ENCODE peak calls at places on chromosomes 5 and 9, in eight cellular contexts. U, B, P, J, K, Q, N and Z are unnamed samples.

GRCh38 chr5:150593593-150593992 is 46.9 kb upstream of the SYNPO start:
- DNase-seq in U (no peak), B (no peak), P (no peak), J (no peak), K (no peak), Q (no peak), N (no peak), Z (no peak)

GRCh38 chr5:147628054-147628895 is 118.4 kb upstream of the DPYSL3 start:
- DNase-seq in U (peak), B (peak), P (peak), J (peak), K (no peak), Q (peak), N (peak), Z (peak)

GRCh38 chr9:35423499-35423898 is 66.4 kb upstream of the RUSC2 start:
- DNase-seq in U (no peak), B (no peak), P (peak), J (no peak), K (no peak), Q (no peak), N (no peak), Z (no peak)

GRCh38 chr9:132744881-132745761 is 74.9 kb downstream of the GTF3C4 start:
- DNase-seq in U (no peak), B (no peak), P (no peak), J (no peak), K (no peak), Q (no peak), N (no peak), Z (no peak)

GRCh38 chr9:20499013-20499412 is 123.3 kb downstream of the MLLT3 start:
- DNase-seq in U (no peak), B (no peak), P (no peak), J (no peak), K (no peak), Q (no peak), N (no peak), Z (no peak)

GRCh38 chr9:21121595-21122251 is 19.9 kb downstream of the IFNW1 start:
- DNase-seq in U (no peak), B (no peak), P (no peak), J (no peak), K (no peak), Q (no peak), N (no peak), Z (no peak)

GRCh38 chr5:76811214-76811613 is 7.6 kb upstream of the F2RL1 start:
- DNase-seq in U (no peak), B (no peak), P (peak), J (no peak), K (no peak), Q (no peak), N (no peak), Z (peak)

GRCh38 chr5:52743970-52744369 is 43.7 kb upstream of the ITGA1 start:
- DNase-seq in U (no peak), B (no peak), P (peak), J (peak), K (no peak), Q (no peak), N (peak), Z (peak)

GRCh38 chr9:7172445-7173115 is 414.8 kb downstream of the KDM4C start:
- DNase-seq in U (no peak), B (no peak), P (peak), J (peak), K (no peak), Q (no peak), N (no peak), Z (peak)

GRCh38 chr9:108933231-108933630 is 693 bp downstream of the ELP1 start:
- DNase-seq in U (no peak), B (no peak), P (peak), J (peak), K (no peak), Q (peak), N (no peak), Z (peak)

GRCh38 chr9:85224729-85225128 is 517.0 kb downstream of the AGTPBP1 start:
- DNase-seq in U (no peak), B (no peak), P (peak), J (peak), K (no peak), Q (no peak), N (no peak), Z (peak)

GRCh38 chr5:59923465-59923864 is 29.9 kb upstream of the PDE4D start:
- DNase-seq in U (no peak), B (no peak), P (peak), J (peak), K (no peak), Q (no peak), N (no peak), Z (peak)

GRCh38 chr9:137441289-137441934 is at the start of gene ENTPD8:
- DNase-seq in U (no peak), B (no peak), P (no peak), J (no peak), K (no peak), Q (no peak), N (no peak), Z (no peak)

GRCh38 chr5:15023846-15024245 is 152.3 kb upstream of the ANKH start:
- DNase-seq in U (no peak), B (no peak), P (peak), J (no peak), K (no peak), Q (no peak), N (no peak), Z (no peak)

GRCh38 chr5:142900926-142901325 is 130.7 kb downstream of the ARHGAP26 start:
- DNase-seq in U (no peak), B (no peak), P (peak), J (peak), K (no peak), Q (no peak), N (no peak), Z (peak)

GRCh38 chr5:140633081-140633471 is at the start of gene CD14:
- DNase-seq in U (no peak), B (no peak), P (peak), J (peak), K (peak), Q (no peak), N (no peak), Z (peak)

GRCh38 chr5:43227655-43228054 is 35.6 kb downstream of the NIM1K start:
- DNase-seq in U (no peak), B (peak), P (peak), J (peak), K (no peak), Q (peak), N (no peak), Z (peak)

GRCh38 chr9:116656977-116657376 is 30.1 kb upstream of the TRIM32 start:
- DNase-seq in U (no peak), B (no peak), P (peak), J (peak), K (no peak), Q (no peak), N (no peak), Z (no peak)

GRCh38 chr5:36242534-36243144 is 914 bp upstream of the NADK2 start:
- DNase-seq in U (no peak), B (no peak), P (no peak), J (no peak), K (peak), Q (no peak), N (no peak), Z (no peak)

GRCh38 chr5:123371575-123372179 is 51.5 kb downstream of the CEP120 start:
- DNase-seq in U (no peak), B (no peak), P (peak), J (peak), K (no peak), Q (no peak), N (no peak), Z (peak)

GRCh38 chr5:179266291-179267070 is 78.8 kb downstream of the ADAMTS2 start:
- DNase-seq in U (no peak), B (no peak), P (peak), J (no peak), K (no peak), Q (no peak), N (no peak), Z (no peak)

GRCh38 chr9:112755059-112755458 is 4.5 kb downstream of the SNX30 start:
- DNase-seq in U (no peak), B (no peak), P (no peak), J (peak), K (peak), Q (no peak), N (no peak), Z (peak)

GRCh38 chr9:117354252-117354847 is 60.5 kb downstream of the ASTN2 start:
- DNase-seq in U (no peak), B (no peak), P (no peak), J (no peak), K (no peak), Q (peak), N (no peak), Z (no peak)

GRCh38 chr5:172587061-172587405 is 54.0 kb upstream of the NEURL1B start:
- DNase-seq in U (no peak), B (no peak), P (no peak), J (no peak), K (no peak), Q (no peak), N (no peak), Z (no peak)

GRCh38 chr9:92019658-92020057 is 69.6 kb upstream of the ROR2 start:
- DNase-seq in U (no peak), B (no peak), P (no peak), J (no peak), K (no peak), Q (no peak), N (no peak), Z (no peak)